ENCODE peak calls at places on chromosomes 1 and 21, in four cellular contexts. One of them, this sample, is unnamed.

GRCh38 chr1:234125283-234125682 is 220.8 kb downstream of the SLC35F3 start:
- DNase-seq in CD4-positive, CD25-positive, alpha-beta regulatory T cell: peak
- DNase-seq in naive thymus-derived CD4-positive, alpha-beta T cell: no peak
- DNase-seq in BE2C: peak
- DNase-seq in this sample: no peak

GRCh38 chr1:11753555-11754208 is 8.3 kb upstream of the C1orf167 start:
- DNase-seq in CD4-positive, CD25-positive, alpha-beta regulatory T cell: no peak
- DNase-seq in naive thymus-derived CD4-positive, alpha-beta T cell: no peak
- DNase-seq in BE2C: no peak
- DNase-seq in this sample: no peak

GRCh38 chr1:12436817-12437599 is 181.0 kb downstream of the DHRS3 start:
- DNase-seq in CD4-positive, CD25-positive, alpha-beta regulatory T cell: no peak
- DNase-seq in naive thymus-derived CD4-positive, alpha-beta T cell: no peak
- DNase-seq in BE2C: no peak
- DNase-seq in this sample: no peak

GRCh38 chr1:90613371-90613770 is 103.7 kb downstream of the BARHL2 start:
- DNase-seq in CD4-positive, CD25-positive, alpha-beta regulatory T cell: no peak
- DNase-seq in naive thymus-derived CD4-positive, alpha-beta T cell: no peak
- DNase-seq in BE2C: no peak
- DNase-seq in this sample: no peak

GRCh38 chr1:230068952-230069684 is 2.1 kb downstream of the GALNT2 start:
- DNase-seq in CD4-positive, CD25-positive, alpha-beta regulatory T cell: peak
- DNase-seq in naive thymus-derived CD4-positive, alpha-beta T cell: peak
- DNase-seq in BE2C: no peak
- DNase-seq in this sample: no peak

GRCh38 chr1:23528245-23528978 is 2.6 kb downstream of the E2F2 start:
- DNase-seq in CD4-positive, CD25-positive, alpha-beta regulatory T cell: peak
- DNase-seq in naive thymus-derived CD4-positive, alpha-beta T cell: peak
- DNase-seq in BE2C: peak
- DNase-seq in this sample: no peak

GRCh38 chr21:38352536-38353219 is 95.9 kb downstream of the KCNJ15 start:
- DNase-seq in CD4-positive, CD25-positive, alpha-beta regulatory T cell: no peak
- DNase-seq in naive thymus-derived CD4-positive, alpha-beta T cell: peak
- DNase-seq in BE2C: peak
- DNase-seq in this sample: no peak

GRCh38 chr21:42906222-42906621 is 13.1 kb downstream of the NDUFV3 start:
- DNase-seq in CD4-positive, CD25-positive, alpha-beta regulatory T cell: no peak
- DNase-seq in naive thymus-derived CD4-positive, alpha-beta T cell: no peak
- DNase-seq in BE2C: no peak
- DNase-seq in this sample: no peak

GRCh38 chr21:15749868-15750174 is 20.0 kb downstream of the USP25 start:
- DNase-seq in CD4-positive, CD25-positive, alpha-beta regulatory T cell: no peak
- DNase-seq in naive thymus-derived CD4-positive, alpha-beta T cell: no peak
- DNase-seq in BE2C: no peak
- DNase-seq in this sample: no peak

GRCh38 chr1:25703671-25704637 is 87.4 kb downstream of the MAN1C1 start:
- DNase-seq in CD4-positive, CD25-positive, alpha-beta regulatory T cell: peak
- DNase-seq in naive thymus-derived CD4-positive, alpha-beta T cell: peak
- DNase-seq in BE2C: peak
- DNase-seq in this sample: no peak

GRCh38 chr1:192489748-192490147 is 85.8 kb upstream of the RGS1 start:
- DNase-seq in CD4-positive, CD25-positive, alpha-beta regulatory T cell: peak
- DNase-seq in naive thymus-derived CD4-positive, alpha-beta T cell: no peak
- DNase-seq in BE2C: peak
- DNase-seq in this sample: no peak

GRCh38 chr1:43421976-43422750 is 31.6 kb downstream of the HYI start:
- DNase-seq in CD4-positive, CD25-positive, alpha-beta regulatory T cell: no peak
- DNase-seq in naive thymus-derived CD4-positive, alpha-beta T cell: no peak
- DNase-seq in BE2C: no peak
- DNase-seq in this sample: no peak

GRCh38 chr1:47432071-47433036 is 5.5 kb upstream of the FOXD2 start:
- DNase-seq in CD4-positive, CD25-positive, alpha-beta regulatory T cell: peak
- DNase-seq in naive thymus-derived CD4-positive, alpha-beta T cell: peak
- DNase-seq in BE2C: peak
- DNase-seq in this sample: no peak

GRCh38 chr1:146029097-146029496 is 7.6 kb upstream of the HJV start:
- DNase-seq in CD4-positive, CD25-positive, alpha-beta regulatory T cell: no peak
- DNase-seq in naive thymus-derived CD4-positive, alpha-beta T cell: no peak
- DNase-seq in BE2C: no peak
- DNase-seq in this sample: no peak

GRCh38 chr21:26961704-26962103 is 5.2 kb downstream of the ADAMTS5 start:
- DNase-seq in CD4-positive, CD25-positive, alpha-beta regulatory T cell: no peak
- DNase-seq in naive thymus-derived CD4-positive, alpha-beta T cell: no peak
- DNase-seq in BE2C: peak
- DNase-seq in this sample: no peak